ENCODE peak calls at places on chromosomes 2 and 18, in eight cellular contexts. D is SK-N-SH, L is A549, U is K562, I is HepG2, H is suprapubic skin, A is sigmoid colon, G is GM12878. Z is an unnamed sample.

GRCh38 chr18:59323931-59324622 is 5.6 kb upstream of the CPLX4 start:
- DNase-seq in U (no peak), G (no peak), A (no peak), D (no peak), L (no peak), H (no peak), I (no peak), Z (no peak)

GRCh38 chr2:74025971-74026612 is 41.4 kb downstream of the TET3 start:
- DNase-seq in G (no peak), I (no peak), L (no peak), D (no peak), U (peak; percentile 44), H (no peak), A (no peak), Z (no peak)

GRCh38 chr18:22332590-22332989 is 85.1 kb downstream of the CTAGE1 start:
- DNase-seq in I (peak; percentile 5), G (no peak), L (peak; percentile 12), A (no peak), H (no peak), U (peak; percentile 55), D (no peak), Z (no peak)

GRCh38 chr2:218286570-218287459 is 5.5 kb downstream of the TMBIM1 start:
- DNase-seq in G (peak; percentile 72), L (peak; percentile 91), D (peak; percentile 73), I (peak; percentile 96), U (peak; percentile 81), H (peak; percentile 97), A (peak; percentile 97), Z (peak; percentile 81)

GRCh38 chr2:196652869-196653268 is 13.4 kb downstream of the CCDC150 start:
- DNase-seq in I (no peak), L (no peak), A (no peak), D (no peak), G (no peak), H (no peak), U (no peak), Z (no peak)

GRCh38 chr18:71398530-71398929 is 1109.7 kb downstream of the SOCS6 start:
- DNase-seq in D (peak; percentile 2), A (no peak), G (no peak), L (no peak), U (no peak), I (peak; percentile 1), H (no peak), Z (no peak)

GRCh38 chr2:176650101-176650500 is 380.9 kb downstream of the MTX2 start:
- DNase-seq in U (no peak), H (no peak), D (peak; percentile 41), L (no peak), I (no peak), G (no peak), A (no peak), Z (no peak)

GRCh38 chr2:176082885-176083731 is 654 bp downstream of the EVX2 start:
- DNase-seq in U (no peak), A (no peak), I (no peak), D (peak; percentile 49), L (no peak), G (no peak), H (no peak), Z (no peak)

GRCh38 chr18:54604211-54604610 is 13.2 kb downstream of the DYNAP start:
- DNase-seq in U (no peak), L (no peak), G (no peak), A (no peak), H (no peak), D (no peak), I (no peak), Z (no peak)

GRCh38 chr2:69011611-69012157 is 1.3 kb upstream of the ANTXR1 start:
- DNase-seq in I (peak; percentile 24), U (no peak), L (no peak), A (no peak), G (no peak), D (peak; percentile 30), H (no peak), Z (no peak)

GRCh38 chr2:149561309-149561926 is 26.2 kb downstream of the MMADHC start:
- DNase-seq in I (peak; percentile 35), U (peak; percentile 30), G (no peak), D (peak; percentile 23), A (no peak), H (no peak), L (no peak), Z (no peak)

GRCh38 chr2:217937446-217937845 is 65.3 kb downstream of the TNS1 start:
- DNase-seq in H (no peak), G (no peak), U (no peak), I (no peak), L (no peak), A (no peak), D (peak; percentile 71), Z (no peak)

GRCh38 chr2:223576873-223577272 is 25.3 kb downstream of the SCG2 start:
- DNase-seq in H (no peak), A (no peak), I (no peak), U (no peak), L (no peak), G (no peak), D (no peak), Z (no peak)

GRCh38 chr18:77106331-77106730 is 26.3 kb downstream of the MBP start:
- DNase-seq in I (no peak), A (no peak), U (peak; percentile 13), L (no peak), G (no peak), H (no peak), D (no peak), Z (no peak)

GRCh38 chr2:26570083-26570430 is 71.1 kb downstream of the CIB4 start:
- DNase-seq in H (peak; percentile 11), L (no peak), D (no peak), G (no peak), I (no peak), U (no peak), A (no peak), Z (no peak)

GRCh38 chr2:170895023-170895759 is 33.9 kb upstream of the GORASP2 start:
- DNase-seq in I (no peak), H (no peak), L (no peak), U (no peak), G (no peak), A (no peak), D (no peak), Z (no peak)

DNA sequence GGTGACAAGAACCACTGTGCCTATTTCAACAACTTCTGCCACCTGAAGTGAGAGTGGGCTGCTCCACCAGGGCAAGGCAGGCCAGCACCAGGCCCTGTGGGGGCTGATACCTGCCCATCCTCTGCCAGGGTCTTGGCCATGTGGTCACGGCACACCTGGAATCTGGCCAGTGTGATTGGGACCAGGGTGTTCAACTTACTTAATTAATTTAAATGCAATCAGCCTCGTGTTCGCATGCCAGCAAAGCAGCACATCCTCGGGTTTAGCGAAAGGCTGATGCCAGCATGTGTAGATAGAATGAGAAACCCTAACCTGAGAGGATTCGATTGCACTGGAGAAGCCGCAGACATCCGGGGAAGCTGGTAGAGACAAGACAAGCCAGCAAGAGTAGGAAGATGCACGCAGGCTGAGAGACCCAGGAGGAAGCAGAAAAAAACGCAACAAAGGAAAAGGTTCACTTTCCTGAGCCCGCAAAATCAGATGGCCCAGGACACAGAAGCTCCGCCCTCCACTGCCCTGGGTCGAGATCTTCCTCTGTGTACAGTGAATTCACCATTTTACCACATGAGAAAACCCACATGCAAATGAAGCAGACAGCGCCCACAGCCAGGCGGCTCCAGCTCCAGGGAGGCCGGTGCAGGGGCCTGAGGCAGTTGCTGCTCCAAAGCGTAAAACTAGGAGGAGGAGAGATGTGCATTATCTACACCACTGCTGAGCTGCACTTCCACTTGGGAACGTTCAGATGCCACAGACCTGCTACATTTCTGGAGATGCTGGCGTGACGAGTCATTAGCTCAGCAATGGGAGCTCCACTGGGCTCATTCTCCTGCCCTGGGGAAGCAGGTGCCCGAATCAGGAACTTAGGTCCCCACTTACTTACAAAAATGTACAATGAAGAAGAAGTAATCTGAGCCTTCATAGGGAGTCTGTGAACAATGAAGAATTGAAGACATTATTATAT is 92.1 kb downstream of the TMEM18 start:
- DNase-seq in A (no peak), D (no peak), L (no peak), I (no peak), H (no peak), G (no peak), U (no peak), Z (no peak)
- TF ChIP-seq EP300 in A (no peak), D (no peak), L (no peak), I (no peak), H (no peak), G (no peak), U (no peak), Z (no peak)

DNA sequence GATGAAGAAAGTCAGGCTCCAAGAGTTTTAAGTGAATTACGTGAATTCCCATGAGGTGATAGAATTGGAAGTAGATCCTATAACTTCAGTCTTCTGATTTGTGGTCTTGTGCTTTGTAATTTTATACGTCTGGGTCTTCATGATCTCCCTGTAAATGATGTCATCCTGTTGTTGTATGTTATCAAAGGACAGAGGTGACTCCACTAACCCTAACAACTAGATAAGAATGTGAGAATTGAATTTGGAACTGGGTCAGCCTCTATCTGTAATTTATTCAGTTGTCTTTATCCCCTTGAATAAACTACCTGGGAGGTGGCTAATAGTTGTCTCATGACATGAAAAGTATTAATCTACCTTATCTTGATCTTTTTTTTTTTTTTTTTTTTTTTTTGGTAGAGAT is 86.4 kb upstream of the B3GNT2 start:
- DNase-seq in G (no peak), H (no peak), D (no peak), A (no peak), U (no peak), L (no peak), I (no peak), Z (no peak)
- TF ChIP-seq EP300 in G (no peak), H (no peak), D (no peak), A (no peak), U (no peak), L (no peak), I (no peak), Z (no peak)

GRCh38 chr2:84257871-84258270 is 201.2 kb downstream of the SUCLG1 start:
- DNase-seq in A (no peak), D (no peak), I (peak; percentile 42), L (no peak), H (no peak), U (no peak), G (no peak), Z (no peak)
- TF ChIP-seq EP300 in A (no peak), D (no peak), I (no peak), L (no peak), H (no peak), U (no peak), G (no peak), Z (no peak)

DNA sequence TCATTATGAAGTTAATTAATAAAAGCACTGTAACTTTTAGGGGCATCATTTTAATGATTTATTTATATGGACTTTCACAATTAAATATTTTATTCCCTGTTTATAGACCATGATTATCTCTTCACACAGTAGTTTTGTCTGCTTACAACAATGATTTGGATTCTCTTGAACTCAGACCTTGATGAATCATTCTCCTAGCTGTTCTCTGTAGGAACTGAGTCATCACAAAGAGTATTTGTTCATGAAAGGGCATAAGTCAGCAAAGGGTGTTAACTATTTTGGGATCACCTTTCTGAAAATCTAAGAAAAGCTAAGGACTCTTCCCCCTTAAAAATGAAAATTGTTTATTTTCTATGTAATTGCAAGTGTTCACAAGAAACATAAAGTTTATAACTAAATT is 461.1 kb upstream of the UBE2E3 start:
- DNase-seq in A (no peak), I (peak; percentile 12), L (peak; percentile 11), G (no peak), H (no peak), D (no peak), U (no peak), Z (no peak)
- TF ChIP-seq EP300 in A (no peak), I (no peak), L (no peak), G (no peak), H (no peak), D (no peak), U (no peak), Z (no peak)

Z was measured in ovary.